ENCODE peak calls at places on chromosomes 5 and 9, in four cellular contexts. X, S, U and E are unnamed samples.

GRCh38 chr5:173480896-173481295 is 135.6 kb downstream of the BOD1 start:
- DNase-seq in S (no peak), U (no peak), X (peak; percentile 56), E (no peak)

GRCh38 chr9:136791466-136792276 is 527 bp downstream of the TMEM141 start:
- DNase-seq in S (no peak), X (peak; percentile 65), U (peak; percentile 70), E (peak; percentile 88)

GRCh38 chr5:172816887-172817418 is 17.1 kb upstream of the ERGIC1 start:
- DNase-seq in X (peak; percentile 59), U (no peak), S (peak; percentile 93), E (no peak)

GRCh38 chr5:23330726-23331125 is 176.7 kb upstream of the PRDM9 start:
- DNase-seq in U (no peak), X (peak; percentile 70), S (no peak), E (no peak)

GRCh38 chr5:142095035-142095434 is 13.5 kb upstream of the NDFIP1 start:
- DNase-seq in X (no peak), U (no peak), S (no peak), E (no peak)

GRCh38 chr5:62969409-62970120 is 390.9 kb downstream of the LRRC70 start:
- DNase-seq in U (no peak), S (no peak), X (no peak), E (no peak)

GRCh38 chr5:139131062-139131856 is 66.9 kb downstream of the SIL1 start:
- DNase-seq in S (peak; percentile 39), U (peak; percentile 49), X (no peak), E (peak; percentile 33)

GRCh38 chr9:12631866-12632265 is 61.3 kb upstream of the TYRP1 start:
- DNase-seq in X (no peak), U (no peak), S (no peak), E (no peak)

GRCh38 chr9:98900244-98900643 is 43.5 kb upstream of the COL15A1 start:
- DNase-seq in X (no peak), U (no peak), S (no peak), E (no peak)

GRCh38 chr5:11335881-11336760 is 568.1 kb downstream of the CTNND2 start:
- DNase-seq in U (no peak), X (no peak), S (no peak), E (no peak)

GRCh38 chr5:149878371-149878770 is 66.2 kb downstream of the PDE6A start:
- DNase-seq in U (no peak), S (no peak), X (no peak), E (no peak)

GRCh38 chr9:75451045-75451444 is 362.7 kb downstream of the OSTF1 start:
- DNase-seq in X (no peak), U (peak; percentile 9), S (no peak), E (no peak)

GRCh38 chr9:8579661-8580060 is 780.1 kb upstream of the DMAC1 start:
- DNase-seq in X (no peak), S (no peak), U (no peak), E (no peak)

GRCh38 chr5:91632871-91633270 is 249.8 kb upstream of the ARRDC3 start:
- DNase-seq in X (peak; percentile 26), U (peak; percentile 79), S (no peak), E (no peak)

GRCh38 chr9:21465859-21466518 is 16.1 kb downstream of the IFNE start:
- DNase-seq in S (peak; percentile 68), U (peak; percentile 63), X (peak; percentile 77), E (peak; percentile 84)

GRCh38 chr5:102528600-102528999 is 29.8 kb upstream of the SLCO6A1 start:
- DNase-seq in S (no peak), X (no peak), U (peak; percentile 32), E (no peak)

GRCh38 chr5:125348936-125349335 is 602.5 kb upstream of the ZNF608 start:
- DNase-seq in X (no peak), U (no peak), S (no peak), E (no peak)

GRCh38 chr5:20305463-20305862 is 317.5 kb upstream of the CDH18 start:
- DNase-seq in X (no peak), U (no peak), S (no peak), E (no peak)

GRCh38 chr9:84857224-84857623 is 187.7 kb downstream of the NTRK2 start:
- DNase-seq in U (no peak), X (no peak), S (no peak), E (no peak)

GRCh38 chr5:98767563-98767962 is 5.9 kb upstream of the RGMB start:
- DNase-seq in X (no peak), S (peak; percentile 13), U (peak; percentile 34), E (peak; percentile 62)

GRCh38 chr5:93532370-93532769 is 48.6 kb downstream of the NR2F1-AS1 start:
- DNase-seq in U (peak; percentile 9), S (peak; percentile 94), X (peak; percentile 27), E (peak; percentile 3)

GRCh38 chr5:55601209-55601618 is 66.5 kb upstream of the PLPP1 start:
- DNase-seq in X (peak; percentile 85), S (peak; percentile 61), U (peak; percentile 57), E (no peak)

GRCh38 chr5:150509992-150510391 is 2.1 kb downstream of the NDST1 start:
- DNase-seq in U (no peak), X (no peak), S (no peak), E (no peak)

GRCh38 chr5:88941581-88941980 is 58.6 kb upstream of the MEF2C start:
- DNase-seq in U (no peak), X (no peak), S (no peak), E (no peak)

GRCh38 chr9:93645149-93645889 is 68.9 kb downstream of the PHF2 start:
- DNase-seq in S (no peak), U (no peak), X (no peak), E (no peak)

GRCh38 chr5:15798006-15798405 is 298.0 kb downstream of the FBXL7 start:
- DNase-seq in S (no peak), X (no peak), U (no peak), E (no peak)

GRCh38 chr5:130052752-130053151 is 148.5 kb downstream of the CHSY3 start:
- DNase-seq in S (no peak), X (peak; percentile 50), U (no peak), E (no peak)

GRCh38 chr9:134847138-134847537 is 33.5 kb upstream of the FCN2 start:
- DNase-seq in S (no peak), U (no peak), X (no peak), E (no peak)

GRCh38 chr9:137319434-137319975 is 17.4 kb upstream of the NRARP start:
- DNase-seq in S (no peak), X (no peak), U (no peak), E (no peak)

GRCh38 chr9:137114220-137114612 is 317 bp downstream of the DPP7 start:
- DNase-seq in U (no peak), X (no peak), S (no peak), E (no peak)

GRCh38 chr9:137160054-137160425 is 9.8 kb downstream of the LRRC26 start:
- DNase-seq in S (no peak), U (no peak), X (no peak), E (no peak)

GRCh38 chr9:124133752-124134151 is 122.2 kb downstream of the LHX2 start:
- DNase-seq in U (peak; percentile 63), X (peak; percentile 46), S (peak; percentile 26), E (peak; percentile 43)

GRCh38 chr5:43631182-43631910 is 28.4 kb downstream of the NNT start:
- DNase-seq in X (peak; percentile 93), S (peak; percentile 87), U (peak; percentile 93), E (peak; percentile 98)

GRCh38 chr9:19379283-19379682 is 753 bp downstream of the RPS6 start:
- DNase-seq in S (no peak), X (no peak), U (peak; percentile 16), E (no peak)

GRCh38 chr5:116011046-116011445 is 21.2 kb upstream of the ARL14EPL start:
- DNase-seq in S (peak; percentile 67), U (no peak), X (no peak), E (no peak)

GRCh38 chr9:128733256-128733655 is 9.3 kb upstream of the ZDHHC12 start:
- DNase-seq in U (peak; percentile 95), S (peak; percentile 81), X (peak; percentile 35), E (peak; percentile 98)

DNA sequence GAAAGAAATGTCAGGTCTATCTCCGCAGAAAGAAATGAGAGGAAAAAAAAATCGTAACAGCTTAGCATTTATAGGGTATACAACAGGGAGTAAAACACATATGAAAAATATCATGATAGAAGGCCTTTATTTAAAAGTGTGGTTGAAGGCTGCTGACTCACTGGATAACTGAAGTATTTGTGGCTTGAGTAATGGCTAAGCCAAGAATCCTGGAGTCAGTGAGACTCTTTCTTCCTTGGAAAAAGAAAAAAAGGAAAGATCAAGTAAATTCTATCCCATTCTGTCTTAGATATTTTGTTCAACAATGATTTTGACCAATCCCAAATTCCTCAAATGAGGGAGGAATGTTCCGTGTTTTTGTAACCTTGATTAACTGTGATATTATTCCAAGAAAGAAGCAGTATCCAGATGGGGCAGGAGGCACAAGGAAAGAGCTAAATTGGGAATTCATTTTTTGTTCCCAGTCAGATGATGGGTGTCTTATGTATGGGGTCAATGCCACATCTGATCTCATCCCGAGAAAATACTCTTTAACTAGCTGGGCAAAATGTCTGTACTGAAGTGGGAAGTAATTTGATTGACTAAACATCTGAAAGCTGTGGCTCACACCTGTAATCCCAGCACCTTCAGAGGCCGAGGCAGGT is 64.3 kb upstream of the MYO10 start:
- DNase-seq in U (no peak), S (peak; percentile 98), X (peak; percentile 99), E (no peak)
- H2AFZ ChIP-seq in U (no peak overlapping the region), S (no peak overlapping the region), X (peak overlapping the region; percentile 49), E (no peak overlapping the region)

DNA sequence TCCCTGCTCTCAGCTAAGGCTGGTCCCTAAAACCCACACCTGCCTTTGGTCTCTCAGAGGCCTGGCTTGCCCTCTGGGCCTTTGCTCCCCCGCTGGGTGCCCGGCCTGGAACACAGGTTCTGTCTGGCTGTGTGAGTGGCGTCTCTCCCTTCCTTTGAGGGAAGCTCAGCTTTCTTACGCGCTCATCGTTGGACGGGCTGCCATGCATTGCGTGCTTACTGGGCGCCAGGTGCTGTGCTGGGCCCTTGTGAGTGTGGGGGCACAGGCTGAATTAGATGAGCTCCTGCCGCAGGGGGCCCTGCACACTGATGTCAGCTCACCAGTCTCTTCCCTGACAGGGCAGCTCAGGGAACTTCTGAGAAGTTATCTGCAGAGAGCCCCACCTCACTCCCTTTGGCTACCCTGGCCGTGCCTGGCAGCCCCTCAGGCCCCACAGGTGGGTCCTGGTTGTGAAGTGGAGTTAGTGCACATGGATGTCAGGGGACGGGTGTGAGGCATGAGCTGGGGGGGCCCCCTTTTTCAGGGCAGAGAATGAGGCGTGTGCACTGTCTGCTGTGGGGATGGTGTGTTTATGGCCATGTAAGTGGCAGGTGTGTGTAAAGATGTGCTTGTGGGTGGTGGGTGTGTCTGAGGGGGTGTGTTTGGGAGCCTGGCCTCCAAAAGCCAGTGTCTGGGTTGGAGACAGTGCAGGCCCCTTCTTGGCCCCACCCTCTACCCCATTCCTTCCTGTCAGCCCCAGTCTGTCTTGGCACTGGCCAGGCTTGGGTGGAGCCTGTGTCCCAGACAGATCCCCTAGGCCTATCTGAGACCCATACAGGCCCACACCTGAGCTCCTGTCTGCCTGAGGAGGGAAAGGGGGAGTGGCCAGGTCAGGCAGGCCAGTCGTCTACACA is 7.5 kb upstream of the RMND5B start:
- DNase-seq in U (no peak), X (no peak), S (no peak), E (no peak)
- H2AFZ ChIP-seq in U (no peak overlapping the region), X (no peak overlapping the region), S (no peak overlapping the region), E (no peak overlapping the region)

DNA sequence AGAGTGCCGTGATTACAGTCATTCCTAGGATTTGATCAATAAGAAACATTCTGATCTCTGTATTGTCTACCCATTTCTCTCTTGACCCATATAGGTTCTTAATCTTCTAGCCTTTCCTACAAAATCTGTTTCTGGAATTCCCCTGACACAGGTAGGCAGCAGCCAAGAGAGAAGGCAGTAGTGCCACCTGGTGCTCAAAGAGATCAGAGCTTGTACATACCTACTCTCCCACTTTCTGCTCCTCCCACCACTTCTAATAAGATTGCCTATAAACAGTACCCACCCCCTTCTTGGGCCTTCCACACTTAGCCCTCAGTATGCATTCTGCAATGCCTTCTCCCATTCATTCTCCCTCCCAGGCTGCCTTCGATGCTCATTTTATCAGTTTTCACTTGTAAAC is 117.4 kb upstream of the RORB start:
- DNase-seq in X (peak; percentile 46), S (no peak), U (peak; percentile 70), E (peak; percentile 86)
- H2AFZ ChIP-seq in X (no peak overlapping the region), S (no peak overlapping the region), U (no peak overlapping the region), E (no peak overlapping the region)

GRCh38 chr9:23555849-23556248 is 270.2 kb downstream of the ELAVL2 start:
- DNase-seq in U (peak; percentile 50), S (no peak), X (no peak), E (peak; percentile 17)
- H2AFZ ChIP-seq in U (peak overlapping the region; percentile 36), S (no peak overlapping the region), X (no peak overlapping the region), E (peak overlapping the region; percentile 88)